ENCODE peak calls at places on chromosome 11, in ten cellular contexts. One of them, this sample, is unnamed.

GRCh38 chr11:60455531-60456042 is at the start of gene MS4A1:
- DNase-seq in OCI-M1: no peak
- DNase-seq in activated T-cell treated with anti-CD3 and anti-CD28 coated beads for 24 hours: no peak
- DNase-seq in HFFc6: no peak
- DNase-seq in OCI-LY7: peak
- DNase-seq in left colon: no peak
- DNase-seq in right atrium auricular region: no peak
- DNase-seq in H54: no peak
- DNase-seq in NCI-H1417: no peak
- DNase-seq in NCI-H2029 treated with DMSO at 0.1 percent for 48 hours: no peak
- DNase-seq in this sample: no peak

GRCh38 chr11:47915407-47916137 is 64.8 kb upstream of the PTPRJ start:
- DNase-seq in OCI-M1: no peak
- DNase-seq in activated T-cell treated with anti-CD3 and anti-CD28 coated beads for 24 hours: no peak
- DNase-seq in HFFc6: no peak
- DNase-seq in OCI-LY7: peak
- DNase-seq in left colon: no peak
- DNase-seq in right atrium auricular region: no peak
- DNase-seq in H54: no peak
- DNase-seq in NCI-H1417: no peak
- DNase-seq in NCI-H2029 treated with DMSO at 0.1 percent for 48 hours: no peak
- DNase-seq in this sample: no peak

GRCh38 chr11:111814567-111814966 is 48.4 kb upstream of the PPP2R1B start:
- DNase-seq in OCI-M1: no peak
- DNase-seq in activated T-cell treated with anti-CD3 and anti-CD28 coated beads for 24 hours: no peak
- DNase-seq in HFFc6: peak
- DNase-seq in OCI-LY7: no peak
- DNase-seq in left colon: no peak
- DNase-seq in right atrium auricular region: no peak
- DNase-seq in H54: no peak
- DNase-seq in NCI-H1417: no peak
- DNase-seq in NCI-H2029 treated with DMSO at 0.1 percent for 48 hours: no peak
- DNase-seq in this sample: no peak

GRCh38 chr11:90392692-90393091 is 169.8 kb upstream of the CHORDC1 start:
- DNase-seq in OCI-M1: no peak
- DNase-seq in activated T-cell treated with anti-CD3 and anti-CD28 coated beads for 24 hours: no peak
- DNase-seq in HFFc6: no peak
- DNase-seq in OCI-LY7: no peak
- DNase-seq in left colon: no peak
- DNase-seq in right atrium auricular region: no peak
- DNase-seq in H54: no peak
- DNase-seq in NCI-H1417: no peak
- DNase-seq in NCI-H2029 treated with DMSO at 0.1 percent for 48 hours: no peak
- DNase-seq in this sample: no peak

GRCh38 chr11:117771197-117771596 is 25.8 kb downstream of the DSCAML1 start:
- DNase-seq in OCI-M1: no peak
- DNase-seq in activated T-cell treated with anti-CD3 and anti-CD28 coated beads for 24 hours: no peak
- DNase-seq in HFFc6: no peak
- DNase-seq in OCI-LY7: no peak
- DNase-seq in left colon: no peak
- DNase-seq in right atrium auricular region: no peak
- DNase-seq in H54: no peak
- DNase-seq in NCI-H1417: no peak
- DNase-seq in NCI-H2029 treated with DMSO at 0.1 percent for 48 hours: no peak
- DNase-seq in this sample: no peak

GRCh38 chr11:27722945-27723344 is 22.7 kb upstream of the BDNF start:
- DNase-seq in OCI-M1: no peak
- DNase-seq in activated T-cell treated with anti-CD3 and anti-CD28 coated beads for 24 hours: no peak
- DNase-seq in HFFc6: no peak
- DNase-seq in OCI-LY7: no peak
- DNase-seq in left colon: no peak
- DNase-seq in right atrium auricular region: no peak
- DNase-seq in H54: no peak
- DNase-seq in NCI-H1417: no peak
- DNase-seq in NCI-H2029 treated with DMSO at 0.1 percent for 48 hours: no peak
- DNase-seq in this sample: no peak

GRCh38 chr11:125588505-125588904 is 4.1 kb upstream of the STT3A start:
- DNase-seq in OCI-M1: peak
- DNase-seq in activated T-cell treated with anti-CD3 and anti-CD28 coated beads for 24 hours: no peak
- DNase-seq in HFFc6: no peak
- DNase-seq in OCI-LY7: no peak
- DNase-seq in left colon: no peak
- DNase-seq in right atrium auricular region: no peak
- DNase-seq in H54: peak
- DNase-seq in NCI-H1417: no peak
- DNase-seq in NCI-H2029 treated with DMSO at 0.1 percent for 48 hours: no peak
- DNase-seq in this sample: no peak

GRCh38 chr11:64511966-64512365 is 79.1 kb upstream of the SLC22A12 start:
- DNase-seq in OCI-M1: no peak
- DNase-seq in activated T-cell treated with anti-CD3 and anti-CD28 coated beads for 24 hours: no peak
- DNase-seq in HFFc6: no peak
- DNase-seq in OCI-LY7: no peak
- DNase-seq in left colon: no peak
- DNase-seq in right atrium auricular region: no peak
- DNase-seq in H54: no peak
- DNase-seq in NCI-H1417: no peak
- DNase-seq in NCI-H2029 treated with DMSO at 0.1 percent for 48 hours: no peak
- DNase-seq in this sample: no peak

GRCh38 chr11:116725434-116726221 is 47.2 kb downstream of the BUD13 start:
- DNase-seq in OCI-M1: no peak
- DNase-seq in activated T-cell treated with anti-CD3 and anti-CD28 coated beads for 24 hours: no peak
- DNase-seq in HFFc6: no peak
- DNase-seq in OCI-LY7: no peak
- DNase-seq in left colon: no peak
- DNase-seq in right atrium auricular region: no peak
- DNase-seq in H54: peak
- DNase-seq in NCI-H1417: no peak
- DNase-seq in NCI-H2029 treated with DMSO at 0.1 percent for 48 hours: no peak
- DNase-seq in this sample: no peak

GRCh38 chr11:36306888-36307287 is 10.8 kb downstream of the PRR5L start:
- DNase-seq in OCI-M1: peak
- DNase-seq in activated T-cell treated with anti-CD3 and anti-CD28 coated beads for 24 hours: no peak
- DNase-seq in HFFc6: peak
- DNase-seq in OCI-LY7: no peak
- DNase-seq in left colon: no peak
- DNase-seq in right atrium auricular region: no peak
- DNase-seq in H54: no peak
- DNase-seq in NCI-H1417: no peak
- DNase-seq in NCI-H2029 treated with DMSO at 0.1 percent for 48 hours: no peak
- DNase-seq in this sample: no peak

GRCh38 chr11:12159351-12160099 is 49.1 kb downstream of the MICAL2 start:
- DNase-seq in OCI-M1: peak
- DNase-seq in activated T-cell treated with anti-CD3 and anti-CD28 coated beads for 24 hours: no peak
- DNase-seq in HFFc6: peak
- DNase-seq in OCI-LY7: no peak
- DNase-seq in left colon: no peak
- DNase-seq in right atrium auricular region: peak
- DNase-seq in H54: peak
- DNase-seq in NCI-H1417: no peak
- DNase-seq in NCI-H2029 treated with DMSO at 0.1 percent for 48 hours: no peak
- DNase-seq in this sample: no peak

GRCh38 chr11:91587131-91587530 is 637.5 kb upstream of the FAT3 start:
- DNase-seq in OCI-M1: no peak
- DNase-seq in activated T-cell treated with anti-CD3 and anti-CD28 coated beads for 24 hours: no peak
- DNase-seq in HFFc6: no peak
- DNase-seq in OCI-LY7: no peak
- DNase-seq in left colon: no peak
- DNase-seq in right atrium auricular region: no peak
- DNase-seq in H54: no peak
- DNase-seq in NCI-H1417: no peak
- DNase-seq in NCI-H2029 treated with DMSO at 0.1 percent for 48 hours: no peak
- DNase-seq in this sample: no peak

GRCh38 chr11:6219359-6219758 is 14.0 kb downstream of the C11orf42 start:
- DNase-seq in OCI-M1: no peak
- DNase-seq in activated T-cell treated with anti-CD3 and anti-CD28 coated beads for 24 hours: no peak
- DNase-seq in HFFc6: peak
- DNase-seq in OCI-LY7: no peak
- DNase-seq in left colon: no peak
- DNase-seq in right atrium auricular region: peak
- DNase-seq in H54: peak
- DNase-seq in NCI-H1417: no peak
- DNase-seq in NCI-H2029 treated with DMSO at 0.1 percent for 48 hours: no peak
- DNase-seq in this sample: peak

GRCh38 chr11:2466869-2467694 is 22.3 kb downstream of the KCNQ1 start:
- DNase-seq in OCI-M1: peak
- DNase-seq in activated T-cell treated with anti-CD3 and anti-CD28 coated beads for 24 hours: no peak
- DNase-seq in HFFc6: no peak
- DNase-seq in OCI-LY7: no peak
- DNase-seq in left colon: no peak
- DNase-seq in right atrium auricular region: peak
- DNase-seq in H54: no peak
- DNase-seq in NCI-H1417: no peak
- DNase-seq in NCI-H2029 treated with DMSO at 0.1 percent for 48 hours: no peak
- DNase-seq in this sample: no peak

GRCh38 chr11:6962673-6963072 is 36.4 kb downstream of the ZNF215 start:
- DNase-seq in OCI-M1: no peak
- DNase-seq in activated T-cell treated with anti-CD3 and anti-CD28 coated beads for 24 hours: no peak
- DNase-seq in HFFc6: no peak
- DNase-seq in OCI-LY7: no peak
- DNase-seq in left colon: no peak
- DNase-seq in right atrium auricular region: no peak
- DNase-seq in H54: no peak
- DNase-seq in NCI-H1417: no peak
- DNase-seq in NCI-H2029 treated with DMSO at 0.1 percent for 48 hours: no peak
- DNase-seq in this sample: no peak

GRCh38 chr11:57599381-57599780 is 1.9 kb downstream of the SERPING1 start:
- DNase-seq in OCI-M1: no peak
- DNase-seq in activated T-cell treated with anti-CD3 and anti-CD28 coated beads for 24 hours: no peak
- DNase-seq in HFFc6: no peak
- DNase-seq in OCI-LY7: no peak
- DNase-seq in left colon: no peak
- DNase-seq in right atrium auricular region: no peak
- DNase-seq in H54: no peak
- DNase-seq in NCI-H1417: no peak
- DNase-seq in NCI-H2029 treated with DMSO at 0.1 percent for 48 hours: no peak
- DNase-seq in this sample: no peak

GRCh38 chr11:33207408-33207985 is 46.2 kb upstream of the CSTF3 start:
- DNase-seq in OCI-M1: no peak
- DNase-seq in activated T-cell treated with anti-CD3 and anti-CD28 coated beads for 24 hours: no peak
- DNase-seq in HFFc6: no peak
- DNase-seq in OCI-LY7: no peak
- DNase-seq in left colon: no peak
- DNase-seq in right atrium auricular region: no peak
- DNase-seq in H54: no peak
- DNase-seq in NCI-H1417: no peak
- DNase-seq in NCI-H2029 treated with DMSO at 0.1 percent for 48 hours: no peak
- DNase-seq in this sample: no peak

This sample was measured in T1000.